ENCODE peak calls at places on chromosomes 1 and 21, in eight cellular contexts. One of them, this sample, is unnamed.

GRCh38 chr1:41242645-41243171 is 602 bp upstream of the SCMH1 start:
- DNase-seq in neural crest cell: no peak
- DNase-seq in K562: no peak
- DNase-seq in breast epithelium: no peak
- DNase-seq in heart right ventricle: peak
- DNase-seq in endodermal cell: no peak
- DNase-seq in fibroblast of pulmonary artery: no peak
- DNase-seq in AG10803: no peak
- DNase-seq in this sample: no peak

GRCh38 chr21:45515241-45516061 is 26.8 kb downstream of the SLC19A1 start:
- DNase-seq in neural crest cell: no peak
- DNase-seq in K562: no peak
- DNase-seq in breast epithelium: no peak
- DNase-seq in heart right ventricle: no peak
- DNase-seq in endodermal cell: peak
- DNase-seq in fibroblast of pulmonary artery: no peak
- DNase-seq in AG10803: no peak
- DNase-seq in this sample: no peak

GRCh38 chr1:107365874-107366273 is 225.0 kb downstream of the NTNG1 start:
- DNase-seq in neural crest cell: no peak
- DNase-seq in K562: no peak
- DNase-seq in breast epithelium: no peak
- DNase-seq in heart right ventricle: no peak
- DNase-seq in endodermal cell: no peak
- DNase-seq in fibroblast of pulmonary artery: no peak
- DNase-seq in AG10803: no peak
- DNase-seq in this sample: no peak

GRCh38 chr21:26883768-26884167 is 38.6 kb upstream of the ADAMTS1 start:
- DNase-seq in neural crest cell: no peak
- DNase-seq in K562: no peak
- DNase-seq in breast epithelium: no peak
- DNase-seq in heart right ventricle: no peak
- DNase-seq in endodermal cell: no peak
- DNase-seq in fibroblast of pulmonary artery: peak
- DNase-seq in AG10803: peak
- DNase-seq in this sample: peak

GRCh38 chr1:204493882-204494280 is 724 bp downstream of the PIK3C2B start:
- DNase-seq in neural crest cell: no peak
- DNase-seq in K562: peak
- DNase-seq in breast epithelium: no peak
- DNase-seq in heart right ventricle: peak
- DNase-seq in endodermal cell: no peak
- DNase-seq in fibroblast of pulmonary artery: no peak
- DNase-seq in AG10803: no peak
- DNase-seq in this sample: peak

GRCh38 chr1:155962599-155963211 is 15.6 kb downstream of the ARHGEF2 start:
- DNase-seq in neural crest cell: no peak
- DNase-seq in K562: no peak
- DNase-seq in breast epithelium: no peak
- DNase-seq in heart right ventricle: no peak
- DNase-seq in endodermal cell: no peak
- DNase-seq in fibroblast of pulmonary artery: peak
- DNase-seq in AG10803: no peak
- DNase-seq in this sample: peak

GRCh38 chr1:223401873-223402789 is 8.9 kb downstream of the CCDC185 start:
- DNase-seq in neural crest cell: no peak
- DNase-seq in K562: peak
- DNase-seq in breast epithelium: no peak
- DNase-seq in heart right ventricle: no peak
- DNase-seq in endodermal cell: no peak
- DNase-seq in fibroblast of pulmonary artery: peak
- DNase-seq in AG10803: peak
- DNase-seq in this sample: peak

GRCh38 chr21:34530264-34530663 is 18.3 kb upstream of the KCNE1 start:
- DNase-seq in neural crest cell: no peak
- DNase-seq in K562: no peak
- DNase-seq in breast epithelium: no peak
- DNase-seq in heart right ventricle: no peak
- DNase-seq in endodermal cell: no peak
- DNase-seq in fibroblast of pulmonary artery: peak
- DNase-seq in AG10803: peak
- DNase-seq in this sample: peak

GRCh38 chr1:46549697-46550681 is 1.5 kb downstream of the KNCN start:
- DNase-seq in neural crest cell: peak
- DNase-seq in K562: peak
- DNase-seq in breast epithelium: no peak
- DNase-seq in heart right ventricle: no peak
- DNase-seq in endodermal cell: peak
- DNase-seq in fibroblast of pulmonary artery: peak
- DNase-seq in AG10803: peak
- DNase-seq in this sample: peak

GRCh38 chr1:18329469-18329868 is 151.3 kb upstream of the KLHDC7A start:
- DNase-seq in neural crest cell: no peak
- DNase-seq in K562: no peak
- DNase-seq in breast epithelium: no peak
- DNase-seq in heart right ventricle: no peak
- DNase-seq in endodermal cell: no peak
- DNase-seq in fibroblast of pulmonary artery: no peak
- DNase-seq in AG10803: no peak
- DNase-seq in this sample: no peak

GRCh38 chr1:59487335-59488031 is 190.6 kb downstream of the FGGY start:
- DNase-seq in neural crest cell: no peak
- DNase-seq in K562: peak
- DNase-seq in breast epithelium: peak
- DNase-seq in heart right ventricle: no peak
- DNase-seq in endodermal cell: no peak
- DNase-seq in fibroblast of pulmonary artery: peak
- DNase-seq in AG10803: peak
- DNase-seq in this sample: peak

GRCh38 chr1:86846166-86846647 is 67.7 kb downstream of the SELENOF start:
- DNase-seq in neural crest cell: no peak
- DNase-seq in K562: no peak
- DNase-seq in breast epithelium: no peak
- DNase-seq in heart right ventricle: no peak
- DNase-seq in endodermal cell: no peak
- DNase-seq in fibroblast of pulmonary artery: peak
- DNase-seq in AG10803: peak
- DNase-seq in this sample: peak

GRCh38 chr1:224626042-224626441 is 9.9 kb downstream of the CNIH3 start:
- DNase-seq in neural crest cell: no peak
- DNase-seq in K562: no peak
- DNase-seq in breast epithelium: no peak
- DNase-seq in heart right ventricle: no peak
- DNase-seq in endodermal cell: no peak
- DNase-seq in fibroblast of pulmonary artery: peak
- DNase-seq in AG10803: peak
- DNase-seq in this sample: peak

GRCh38 chr1:220990417-220991337 is 111.4 kb downstream of the HLX start:
- DNase-seq in neural crest cell: no peak
- DNase-seq in K562: peak
- DNase-seq in breast epithelium: no peak
- DNase-seq in heart right ventricle: no peak
- DNase-seq in endodermal cell: no peak
- DNase-seq in fibroblast of pulmonary artery: peak
- DNase-seq in AG10803: peak
- DNase-seq in this sample: peak

GRCh38 chr1:160756617-160757206 is 17.7 kb downstream of the SLAMF7 start:
- DNase-seq in neural crest cell: no peak
- DNase-seq in K562: no peak
- DNase-seq in breast epithelium: no peak
- DNase-seq in heart right ventricle: no peak
- DNase-seq in endodermal cell: no peak
- DNase-seq in fibroblast of pulmonary artery: no peak
- DNase-seq in AG10803: no peak
- DNase-seq in this sample: no peak

GRCh38 chr1:201023517-201023902 is at the start of gene KIF21B:
- DNase-seq in neural crest cell: peak
- DNase-seq in K562: peak
- DNase-seq in breast epithelium: peak
- DNase-seq in heart right ventricle: peak
- DNase-seq in endodermal cell: peak
- DNase-seq in fibroblast of pulmonary artery: peak
- DNase-seq in AG10803: peak
- DNase-seq in this sample: peak

GRCh38 chr21:18950045-18950740 is 546.6 kb upstream of the TMPRSS15 start:
- DNase-seq in neural crest cell: no peak
- DNase-seq in K562: peak
- DNase-seq in breast epithelium: no peak
- DNase-seq in heart right ventricle: no peak
- DNase-seq in endodermal cell: no peak
- DNase-seq in fibroblast of pulmonary artery: no peak
- DNase-seq in AG10803: no peak
- DNase-seq in this sample: no peak

GRCh38 chr21:18954415-18954972 is 550.9 kb upstream of the TMPRSS15 start:
- DNase-seq in neural crest cell: no peak
- DNase-seq in K562: no peak
- DNase-seq in breast epithelium: no peak
- DNase-seq in heart right ventricle: no peak
- DNase-seq in endodermal cell: no peak
- DNase-seq in fibroblast of pulmonary artery: no peak
- DNase-seq in AG10803: no peak
- DNase-seq in this sample: peak

DNA sequence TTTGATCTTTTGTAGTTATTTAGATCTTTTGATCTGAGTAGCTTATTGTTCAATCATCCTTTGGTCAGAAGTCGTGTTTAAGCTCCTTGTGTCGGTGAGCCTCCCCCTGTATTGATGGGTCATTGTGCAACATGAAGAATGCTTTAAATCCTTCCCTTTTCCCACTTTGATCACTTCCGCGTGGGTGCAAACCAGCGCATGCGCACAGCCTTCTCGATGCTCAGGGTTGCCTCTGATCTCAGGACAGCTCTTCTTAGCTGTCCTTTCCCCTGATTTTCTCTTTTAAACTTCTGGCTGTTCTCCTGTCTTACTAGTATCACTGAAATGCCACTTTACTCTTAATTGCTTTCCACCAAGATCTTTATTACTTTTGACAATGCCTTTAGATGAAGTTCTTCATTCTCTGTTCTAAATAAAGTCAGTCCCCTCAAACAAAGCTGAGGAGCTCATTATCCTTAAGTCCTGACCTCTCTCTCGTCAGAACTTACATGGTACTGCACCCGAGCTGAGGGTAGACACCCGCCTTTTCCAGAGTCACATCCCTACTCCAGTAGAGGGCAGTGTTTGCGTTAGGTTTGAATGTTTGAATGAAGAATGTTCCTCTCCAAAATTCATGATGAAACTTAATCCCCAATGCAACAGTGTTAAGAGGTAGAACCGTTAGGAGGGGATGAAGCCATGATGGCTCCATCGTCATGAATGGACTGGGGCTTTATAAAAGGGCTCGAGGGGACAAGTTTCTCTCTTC is 547.9 kb upstream of the TMPRSS15 start:
- DNase-seq in neural crest cell: peak
- DNase-seq in K562: peak
- DNase-seq in breast epithelium: no peak
- DNase-seq in heart right ventricle: no peak
- DNase-seq in endodermal cell: peak
- DNase-seq in fibroblast of pulmonary artery: peak
- DNase-seq in AG10803: no peak
- DNase-seq in this sample: peak
- TF ChIP-seq CTCF in neural crest cell: peak
- TF ChIP-seq CTCF in K562: peak
- TF ChIP-seq CTCF in breast epithelium: no peak
- TF ChIP-seq CTCF in heart right ventricle: peak
- TF ChIP-seq CTCF in endodermal cell: peak
- TF ChIP-seq CTCF in fibroblast of pulmonary artery: no peak
- TF ChIP-seq CTCF in AG10803: no peak
- TF ChIP-seq CTCF in this sample: peak

GRCh38 chr1:101993703-101994102 is 3.0 kb downstream of the OLFM3 start:
- DNase-seq in neural crest cell: no peak
- DNase-seq in K562: no peak
- DNase-seq in breast epithelium: no peak
- DNase-seq in heart right ventricle: no peak
- DNase-seq in endodermal cell: no peak
- DNase-seq in fibroblast of pulmonary artery: peak
- DNase-seq in AG10803: no peak
- DNase-seq in this sample: peak
- TF ChIP-seq CTCF in neural crest cell: peak
- TF ChIP-seq CTCF in K562: no peak
- TF ChIP-seq CTCF in breast epithelium: no peak
- TF ChIP-seq CTCF in heart right ventricle: no peak
- TF ChIP-seq CTCF in endodermal cell: peak
- TF ChIP-seq CTCF in fibroblast of pulmonary artery: no peak
- TF ChIP-seq CTCF in AG10803: no peak
- TF ChIP-seq CTCF in this sample: no peak

DNA sequence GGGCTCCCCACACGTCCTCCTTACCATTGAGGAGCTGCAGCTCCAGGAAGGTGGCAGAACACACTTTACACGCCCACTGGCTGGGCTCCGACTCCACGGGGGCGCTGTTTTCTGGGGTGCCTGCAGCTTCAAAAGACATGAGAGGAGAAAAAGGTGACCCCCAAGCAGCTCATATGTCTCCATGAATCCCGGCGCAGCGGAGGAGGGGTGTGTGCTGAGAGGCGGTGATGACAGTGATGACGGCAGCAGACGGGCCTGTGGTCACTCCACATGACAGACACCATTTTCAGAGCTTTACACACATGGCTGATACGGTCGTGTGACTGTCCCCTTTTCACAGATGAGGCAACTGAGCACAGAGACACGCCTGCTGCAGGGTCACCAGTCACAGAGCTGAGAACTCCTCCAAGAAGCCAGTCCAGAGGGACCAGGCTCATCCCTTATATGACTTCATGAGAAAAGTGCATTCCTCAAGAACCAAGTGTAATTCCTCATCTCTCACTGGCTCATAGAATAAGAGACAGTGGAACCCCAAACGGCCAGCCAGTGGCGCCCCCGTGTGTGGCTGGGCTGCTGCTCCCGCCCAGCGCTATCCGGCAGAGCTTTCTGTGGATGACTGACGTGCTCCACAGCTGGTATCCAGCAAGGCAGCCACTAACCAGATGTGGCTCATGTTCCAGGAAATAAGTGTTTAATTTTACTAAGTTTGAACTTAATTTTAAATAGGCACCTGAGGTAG is 31.9 kb downstream of the PRDM15 start:
- DNase-seq in neural crest cell: no peak
- DNase-seq in K562: peak
- DNase-seq in breast epithelium: no peak
- DNase-seq in heart right ventricle: no peak
- DNase-seq in endodermal cell: peak
- DNase-seq in fibroblast of pulmonary artery: no peak
- DNase-seq in AG10803: peak
- DNase-seq in this sample: peak
- TF ChIP-seq CTCF in neural crest cell: no peak
- TF ChIP-seq CTCF in K562: peak
- TF ChIP-seq CTCF in breast epithelium: no peak
- TF ChIP-seq CTCF in heart right ventricle: no peak
- TF ChIP-seq CTCF in endodermal cell: peak
- TF ChIP-seq CTCF in fibroblast of pulmonary artery: no peak
- TF ChIP-seq CTCF in AG10803: peak
- TF ChIP-seq CTCF in this sample: peak

DNA sequence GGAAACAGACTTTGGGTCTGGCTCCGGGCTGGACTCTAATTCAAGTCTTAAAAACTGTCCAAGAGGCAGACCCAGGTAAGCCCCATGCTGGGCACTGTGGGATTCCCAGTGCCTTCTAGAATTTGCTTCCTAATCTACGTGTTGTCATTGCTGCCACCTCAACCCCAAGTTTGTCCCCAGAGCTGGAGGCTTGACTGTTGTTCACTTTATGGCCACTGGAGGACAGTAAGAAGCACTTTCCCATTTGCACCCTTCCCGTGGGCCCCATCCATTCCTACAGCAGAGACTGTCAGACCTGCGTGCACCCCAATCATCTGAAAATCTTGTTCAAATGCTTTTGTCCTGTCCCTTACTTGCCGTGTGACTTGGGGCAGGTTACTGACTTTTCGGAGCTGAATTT is 29.4 kb upstream of the VASH2 start:
- DNase-seq in neural crest cell: no peak
- DNase-seq in K562: peak
- DNase-seq in breast epithelium: no peak
- DNase-seq in heart right ventricle: no peak
- DNase-seq in endodermal cell: peak
- DNase-seq in fibroblast of pulmonary artery: no peak
- DNase-seq in AG10803: no peak
- DNase-seq in this sample: peak
- TF ChIP-seq CTCF in neural crest cell: no peak
- TF ChIP-seq CTCF in K562: peak
- TF ChIP-seq CTCF in breast epithelium: no peak
- TF ChIP-seq CTCF in heart right ventricle: peak
- TF ChIP-seq CTCF in endodermal cell: peak
- TF ChIP-seq CTCF in fibroblast of pulmonary artery: peak
- TF ChIP-seq CTCF in AG10803: peak
- TF ChIP-seq CTCF in this sample: peak